ENCODE peak calls at places on chromosomes 4 and X, in four cellular contexts. K is heart right ventricle, Y is T-helper 1 cell, L is T-helper 9 cell. H is an unnamed sample.

GRCh38 chr4:38529189-38530115 is 134.5 kb upstream of the KLF3 start:
- DNase-seq in K (peak), Y (no peak), L (peak), H (peak)

GRCh38 chr4:169723207-169723606 is 34.5 kb downstream of the HPF1 start:
- DNase-seq in K (no peak), Y (no peak), L (no peak), H (no peak)

GRCh38 chr4:146340798-146341197 is 126.5 kb downstream of the REELD1 start:
- DNase-seq in K (no peak), Y (no peak), L (no peak), H (no peak)

GRCh38 chr4:187767687-187768086 is 227.9 kb upstream of the ZFP42 start:
- DNase-seq in K (no peak), Y (no peak), L (no peak), H (no peak)

GRCh38 chr4:134202557-134202956 is 968 bp upstream of the PABPC4L start:
- DNase-seq in K (no peak), Y (no peak), L (no peak), H (no peak)

GRCh38 chrX:127782904-127783303 is 269.3 kb downstream of the ACTRT1 start:
- DNase-seq in K (no peak), Y (no peak), L (no peak), H (no peak)

GRCh38 chr4:89316931-89317366 is 9.3 kb upstream of the GPRIN3 start:
- DNase-seq in K (no peak), Y (peak), L (no peak), H (no peak)

GRCh38 chrX:133951098-133951497 is 34.3 kb downstream of the GPC3 start:
- DNase-seq in K (no peak), Y (no peak), L (no peak), H (no peak)

GRCh38 chr4:25608644-25609043 is 47.0 kb upstream of the SLC34A2 start:
- DNase-seq in K (no peak), Y (no peak), L (no peak), H (no peak)

GRCh38 chr4:100189820-100190642 is at the start of gene DDIT4L:
- DNase-seq in K (peak), Y (no peak), L (no peak), H (peak)

GRCh38 chr4:181792641-181793612 is 450.3 kb upstream of the TENM3 start:
- DNase-seq in K (no peak), Y (no peak), L (no peak), H (no peak)

GRCh38 chrX:148593987-148594386 is 93.6 kb downstream of the AFF2 start:
- DNase-seq in K (no peak), Y (no peak), L (no peak), H (no peak)

GRCh38 chr4:88195666-88196365 is 37.4 kb upstream of the ABCG2 start:
- DNase-seq in K (no peak), Y (no peak), L (no peak), H (no peak)

GRCh38 chr4:171101845-171102244 is 711.4 kb upstream of the GALNTL6 start:
- DNase-seq in K (no peak), Y (no peak), L (no peak), H (no peak)

GRCh38 chr4:40292313-40292759 is 42.8 kb upstream of the CHRNA9 start:
- DNase-seq in K (no peak), Y (no peak), L (no peak), H (no peak)

GRCh38 chr4:113686950-113687718 is 74.4 kb downstream of the CAMK2D start:
- DNase-seq in K (no peak), Y (no peak), L (no peak), H (no peak)

GRCh38 chr4:78748361-78748760 is 27.8 kb upstream of the BMP2K start:
- DNase-seq in K (no peak), Y (no peak), L (no peak), H (no peak)

GRCh38 chr4:52001616-52002015 is 18.5 kb downstream of the LRRC66 start:
- DNase-seq in K (no peak), Y (no peak), L (no peak), H (no peak)